ENCODE peak calls at places on chromosomes 16 and 17, in six cellular contexts. One of them, this sample, is unnamed.

GRCh38 chr17:11506635-11507034 is 91.6 kb upstream of the DNAH9 start:
- DNase-seq in mesenchymal stem cell: no peak
- DNase-seq in H1: no peak
- DNase-seq in neuronal stem cell: peak; percentile 83
- DNase-seq in trophoblast cell: no peak
- DNase-seq in H9: peak; percentile 75
- DNase-seq in this sample: no peak

GRCh38 chr17:64176556-64176955 is 46.6 kb upstream of the ERN1 start:
- DNase-seq in neuronal stem cell: no peak
- DNase-seq in H9: no peak
- DNase-seq in H1: no peak
- DNase-seq in trophoblast cell: no peak
- DNase-seq in mesenchymal stem cell: no peak
- DNase-seq in this sample: no peak

GRCh38 chr17:15490634-15491261 is 23.3 kb upstream of the CDRT4 start:
- DNase-seq in H9: peak; percentile 94
- DNase-seq in trophoblast cell: peak; percentile 81
- DNase-seq in H1: peak; percentile 44
- DNase-seq in mesenchymal stem cell: peak; percentile 93
- DNase-seq in neuronal stem cell: peak; percentile 26
- DNase-seq in this sample: peak; percentile 76

GRCh38 chr17:49612721-49613120 is 37.0 kb downstream of the NXPH3 start:
- DNase-seq in neuronal stem cell: no peak
- DNase-seq in mesenchymal stem cell: no peak
- DNase-seq in trophoblast cell: no peak
- DNase-seq in H1: no peak
- DNase-seq in H9: no peak
- DNase-seq in this sample: no peak

GRCh38 chr17:59804910-59805381 is 87.8 kb downstream of the TUBD1 start:
- DNase-seq in neuronal stem cell: peak; percentile 14
- DNase-seq in H9: no peak
- DNase-seq in trophoblast cell: no peak
- DNase-seq in mesenchymal stem cell: no peak
- DNase-seq in H1: no peak
- DNase-seq in this sample: no peak

GRCh38 chr17:37791434-37791833 is 46.6 kb upstream of the HNF1B start:
- DNase-seq in neuronal stem cell: no peak
- DNase-seq in H1: no peak
- DNase-seq in trophoblast cell: no peak
- DNase-seq in mesenchymal stem cell: peak; percentile 32
- DNase-seq in H9: peak; percentile 46
- DNase-seq in this sample: peak; percentile 51

GRCh38 chr16:10070591-10070990 is 111.6 kb downstream of the GRIN2A start:
- DNase-seq in H9: no peak
- DNase-seq in mesenchymal stem cell: no peak
- DNase-seq in neuronal stem cell: no peak
- DNase-seq in trophoblast cell: no peak
- DNase-seq in H1: no peak
- DNase-seq in this sample: no peak

GRCh38 chr17:46777943-46778915 is 40.3 kb downstream of the WNT3 start:
- DNase-seq in trophoblast cell: no peak
- DNase-seq in H9: no peak
- DNase-seq in neuronal stem cell: no peak
- DNase-seq in H1: no peak
- DNase-seq in mesenchymal stem cell: peak; percentile 27
- DNase-seq in this sample: no peak

GRCh38 chr16:78321611-78322010 is 222.2 kb downstream of the WWOX start:
- DNase-seq in H1: no peak
- DNase-seq in mesenchymal stem cell: no peak
- DNase-seq in H9: peak; percentile 41
- DNase-seq in neuronal stem cell: no peak
- DNase-seq in trophoblast cell: no peak
- DNase-seq in this sample: no peak

GRCh38 chr17:67879662-67880061 is 54.4 kb downstream of the BPTF start:
- DNase-seq in mesenchymal stem cell: no peak
- DNase-seq in neuronal stem cell: no peak
- DNase-seq in trophoblast cell: no peak
- DNase-seq in H9: no peak
- DNase-seq in H1: no peak
- DNase-seq in this sample: no peak

GRCh38 chr17:57294629-57295501 is 38.5 kb downstream of the MSI2 start:
- DNase-seq in trophoblast cell: no peak
- DNase-seq in neuronal stem cell: no peak
- DNase-seq in H9: no peak
- DNase-seq in H1: no peak
- DNase-seq in mesenchymal stem cell: peak; percentile 25
- DNase-seq in this sample: peak; percentile 41

GRCh38 chr16:53773150-53773846 is 69.3 kb downstream of the FTO start:
- DNase-seq in neuronal stem cell: peak; percentile 55
- DNase-seq in trophoblast cell: peak; percentile 25
- DNase-seq in H1: no peak
- DNase-seq in mesenchymal stem cell: peak; percentile 83
- DNase-seq in H9: no peak
- DNase-seq in this sample: peak; percentile 79

GRCh38 chr17:41781404-41782110 is 5.0 kb downstream of the JUP start:
- DNase-seq in trophoblast cell: no peak
- DNase-seq in mesenchymal stem cell: peak; percentile 66
- DNase-seq in neuronal stem cell: no peak
- DNase-seq in H9: no peak
- DNase-seq in H1: no peak
- DNase-seq in this sample: no peak

GRCh38 chr16:166375-167116 is 768 bp downstream of the HBM start:
- DNase-seq in neuronal stem cell: no peak
- DNase-seq in H9: no peak
- DNase-seq in H1: no peak
- DNase-seq in trophoblast cell: no peak
- DNase-seq in mesenchymal stem cell: no peak
- DNase-seq in this sample: no peak

GRCh38 chr17:17191961-17192381 is 14.2 kb downstream of the PLD6 start:
- DNase-seq in H1: no peak
- DNase-seq in mesenchymal stem cell: peak; percentile 70
- DNase-seq in trophoblast cell: no peak
- DNase-seq in H9: no peak
- DNase-seq in neuronal stem cell: no peak
- DNase-seq in this sample: peak; percentile 18

GRCh38 chr16:88560722-88561484 is 9.3 kb upstream of the ZC3H18 start:
- DNase-seq in neuronal stem cell: peak; percentile 46
- DNase-seq in trophoblast cell: no peak
- DNase-seq in H9: peak; percentile 59
- DNase-seq in mesenchymal stem cell: peak; percentile 43
- DNase-seq in H1: no peak
- DNase-seq in this sample: peak; percentile 30

GRCh38 chr17:51860934-51861561 is 297.5 kb downstream of the CA10 start:
- DNase-seq in mesenchymal stem cell: no peak
- DNase-seq in H1: peak; percentile 43
- DNase-seq in H9: peak; percentile 88
- DNase-seq in trophoblast cell: no peak
- DNase-seq in neuronal stem cell: peak; percentile 64
- DNase-seq in this sample: no peak

GRCh38 chr16:12426122-12426521 is 377.6 kb downstream of the CPPED1 start:
- DNase-seq in trophoblast cell: no peak
- DNase-seq in neuronal stem cell: peak; percentile 12
- DNase-seq in H1: no peak
- DNase-seq in mesenchymal stem cell: peak; percentile 29
- DNase-seq in H9: no peak
- DNase-seq in this sample: peak; percentile 26

GRCh38 chr17:77772461-77772897 is 186.0 kb upstream of the TNRC6C start:
- DNase-seq in trophoblast cell: peak; percentile 84
- DNase-seq in H1: peak; percentile 38
- DNase-seq in H9: peak; percentile 96
- DNase-seq in neuronal stem cell: peak; percentile 43
- DNase-seq in mesenchymal stem cell: peak; percentile 51
- DNase-seq in this sample: peak; percentile 33

GRCh38 chr16:20844054-20844453 is 37.7 kb downstream of the REXO5 start:
- DNase-seq in H9: no peak
- DNase-seq in H1: no peak
- DNase-seq in trophoblast cell: no peak
- DNase-seq in mesenchymal stem cell: no peak
- DNase-seq in neuronal stem cell: no peak
- DNase-seq in this sample: no peak

GRCh38 chr16:14320406-14320805 is 249.3 kb downstream of the MRTFB start:
- DNase-seq in mesenchymal stem cell: no peak
- DNase-seq in trophoblast cell: no peak
- DNase-seq in H9: no peak
- DNase-seq in H1: no peak
- DNase-seq in neuronal stem cell: no peak
- DNase-seq in this sample: no peak

GRCh38 chr17:44932526-44933097 is 15.0 kb downstream of the KIF18B start:
- DNase-seq in mesenchymal stem cell: no peak
- DNase-seq in neuronal stem cell: no peak
- DNase-seq in trophoblast cell: no peak
- DNase-seq in H9: peak; percentile 22
- DNase-seq in H1: no peak
- DNase-seq in this sample: no peak

GRCh38 chr17:72150632-72151460 is 30.0 kb downstream of the SOX9 start:
- DNase-seq in H9: peak; percentile 96
- DNase-seq in neuronal stem cell: no peak
- DNase-seq in mesenchymal stem cell: no peak
- DNase-seq in H1: peak; percentile 73
- DNase-seq in trophoblast cell: no peak
- DNase-seq in this sample: no peak

DNA sequence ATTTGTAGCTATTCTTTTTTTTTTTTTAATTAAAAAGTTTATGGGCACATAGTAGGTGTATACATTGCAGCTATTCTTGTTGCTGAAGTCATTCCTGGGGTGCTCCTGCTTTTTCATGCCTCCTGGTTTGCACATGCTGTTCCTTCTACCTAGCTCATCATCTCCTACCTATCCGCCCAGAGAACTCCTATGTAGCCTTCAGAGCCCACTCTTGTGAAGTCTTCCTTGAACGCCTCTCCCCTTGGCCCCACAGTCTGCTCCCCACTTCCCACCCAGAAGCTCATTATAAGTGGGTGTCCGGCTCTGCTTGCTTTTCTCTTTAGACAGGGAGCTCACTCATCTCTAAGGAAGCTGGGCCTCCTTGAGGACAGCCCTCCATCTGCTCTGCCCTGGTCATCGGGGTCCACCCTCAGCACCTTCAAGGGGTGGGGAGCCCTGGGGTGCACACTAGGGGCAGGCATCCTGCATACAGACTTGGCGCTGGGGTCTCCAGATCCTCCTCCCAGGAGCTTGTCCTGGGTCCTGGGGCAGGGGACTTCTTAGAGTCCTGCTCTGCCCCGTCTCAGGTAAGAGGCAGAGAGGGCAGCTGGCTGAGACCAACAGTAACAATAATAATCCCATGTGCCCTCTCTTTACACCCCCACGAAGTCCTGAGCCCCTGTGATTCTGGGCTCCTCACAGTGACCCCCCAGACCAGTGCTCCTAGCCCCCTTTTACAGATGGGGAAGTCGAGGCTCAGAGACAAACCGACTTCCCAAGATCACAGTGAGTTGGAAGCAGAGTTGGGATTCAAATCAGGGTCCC is 3.5 kb upstream of the B9D1 start:
- DNase-seq in H1: no peak
- DNase-seq in trophoblast cell: no peak
- DNase-seq in neuronal stem cell: no peak
- DNase-seq in H9: no peak
- DNase-seq in mesenchymal stem cell: no peak
- DNase-seq in this sample: no peak
- H4K91ac ChIP-seq in H1: no peak overlapping the region
- H4K91ac ChIP-seq in trophoblast cell: no peak overlapping the region
- H4K91ac ChIP-seq in neuronal stem cell: no peak overlapping the region
- H4K91ac ChIP-seq in H9: no peak overlapping the region
- H4K91ac ChIP-seq in mesenchymal stem cell: no peak overlapping the region
- H4K91ac ChIP-seq in this sample: no peak overlapping the region

GRCh38 chr16:11359370-11359769 is 14.1 kb downstream of the RMI2 start:
- DNase-seq in trophoblast cell: peak; percentile 100
- DNase-seq in H9: no peak
- DNase-seq in H1: no peak
- DNase-seq in mesenchymal stem cell: peak; percentile 76
- DNase-seq in neuronal stem cell: no peak
- DNase-seq in this sample: peak; percentile 90

GRCh38 chr16:11361751-11362742 is 16.8 kb downstream of the RMI2 start:
- DNase-seq in trophoblast cell: no peak
- DNase-seq in neuronal stem cell: no peak
- DNase-seq in H9: no peak
- DNase-seq in H1: no peak
- DNase-seq in mesenchymal stem cell: no peak
- DNase-seq in this sample: no peak

GRCh38 chr16:11361043-11361442 is 15.8 kb downstream of the RMI2 start:
- DNase-seq in trophoblast cell: no peak
- DNase-seq in mesenchymal stem cell: no peak
- DNase-seq in H1: no peak
- DNase-seq in neuronal stem cell: no peak
- DNase-seq in H9: no peak
- DNase-seq in this sample: no peak

GRCh38 chr16:11358531-11358930 is 13.3 kb downstream of the RMI2 start:
- DNase-seq in H9: no peak
- DNase-seq in neuronal stem cell: no peak
- DNase-seq in H1: no peak
- DNase-seq in trophoblast cell: no peak
- DNase-seq in mesenchymal stem cell: no peak
- DNase-seq in this sample: no peak

GRCh38 chr16:11360581-11360980 is 15.3 kb downstream of the RMI2 start:
- DNase-seq in neuronal stem cell: no peak
- DNase-seq in H9: no peak
- DNase-seq in H1: no peak
- DNase-seq in trophoblast cell: no peak
- DNase-seq in mesenchymal stem cell: no peak
- DNase-seq in this sample: no peak
- H4K91ac ChIP-seq in neuronal stem cell: no peak overlapping the region
- H4K91ac ChIP-seq in H9: no peak overlapping the region
- H4K91ac ChIP-seq in H1: no peak overlapping the region
- H4K91ac ChIP-seq in trophoblast cell: peak overlapping the region; percentile 25
- H4K91ac ChIP-seq in mesenchymal stem cell: no peak overlapping the region
- H4K91ac ChIP-seq in this sample: peak overlapping the region; percentile 77

DNA sequence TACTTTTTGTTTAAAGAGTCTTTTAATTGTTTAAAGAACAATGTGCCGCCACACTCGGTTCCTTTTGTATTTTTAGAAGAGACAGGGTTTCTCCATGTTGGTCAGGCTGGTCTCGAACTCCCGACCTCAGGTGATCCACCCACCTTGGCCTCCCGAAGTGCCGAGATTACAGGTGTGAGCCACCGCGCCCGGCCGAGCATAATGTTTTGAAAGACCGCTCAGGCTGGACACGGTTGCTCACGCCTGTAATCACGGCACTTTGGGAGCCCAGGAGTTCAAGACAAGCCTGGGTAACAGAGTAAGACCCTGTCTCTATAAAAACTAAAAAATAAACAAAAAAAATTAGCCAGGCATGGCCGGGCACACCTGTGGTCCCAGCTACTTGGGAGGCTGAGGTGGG is 59.8 kb downstream of the RNF213 start:
- DNase-seq in H1: no peak
- DNase-seq in mesenchymal stem cell: no peak
- DNase-seq in H9: no peak
- DNase-seq in trophoblast cell: no peak
- DNase-seq in neuronal stem cell: no peak
- DNase-seq in this sample: no peak
- H4K91ac ChIP-seq in H1: no peak overlapping the region
- H4K91ac ChIP-seq in mesenchymal stem cell: no peak overlapping the region
- H4K91ac ChIP-seq in H9: no peak overlapping the region
- H4K91ac ChIP-seq in trophoblast cell: no peak overlapping the region
- H4K91ac ChIP-seq in neuronal stem cell: no peak overlapping the region
- H4K91ac ChIP-seq in this sample: no peak overlapping the region

DNA sequence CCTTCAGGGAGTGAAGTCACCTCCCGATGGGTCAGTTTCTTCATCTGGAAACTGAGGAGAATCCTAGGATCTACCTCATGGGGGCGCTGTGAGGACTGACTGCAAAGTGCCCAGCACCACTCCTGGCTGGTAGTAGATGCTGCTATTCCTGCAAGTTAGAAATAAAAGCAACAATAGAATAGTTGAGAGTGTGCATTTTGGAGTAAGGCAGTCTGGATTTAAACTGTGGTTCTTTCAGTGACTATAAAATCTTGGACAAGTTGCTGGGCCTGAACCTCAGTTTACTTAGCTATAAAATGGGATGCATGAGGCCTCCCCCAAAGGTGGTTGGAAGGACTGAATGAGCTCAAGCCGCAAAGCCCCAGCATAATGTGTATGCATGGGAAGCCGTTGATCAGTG is 70.6 kb downstream of the CYB5B start:
- DNase-seq in mesenchymal stem cell: no peak
- DNase-seq in neuronal stem cell: no peak
- DNase-seq in H9: peak; percentile 74
- DNase-seq in trophoblast cell: peak; percentile 27
- DNase-seq in H1: peak; percentile 29
- DNase-seq in this sample: no peak
- H4K91ac ChIP-seq in mesenchymal stem cell: no peak overlapping the region
- H4K91ac ChIP-seq in neuronal stem cell: no peak overlapping the region
- H4K91ac ChIP-seq in H9: no peak overlapping the region
- H4K91ac ChIP-seq in trophoblast cell: no peak overlapping the region
- H4K91ac ChIP-seq in H1: no peak overlapping the region
- H4K91ac ChIP-seq in this sample: no peak overlapping the region